ENCODE peak calls at places on chromosomes 2 and 18, in ten cellular contexts. One of them, this sample, is unnamed.
A peak's percentile ranks its signal among the peaks of the same experiment; 100 is the strongest.

GRCh38 chr18:77702686-77703085 is 453.0 kb downstream of the GALR1 start:
- DNase-seq in WERI-Rb-1: peak; percentile 76
- DNase-seq in AG20443: no peak
- DNase-seq in CD8-positive, alpha-beta T cell: no peak
- DNase-seq in NCI-H1694: peak; percentile 11
- DNase-seq in effector memory CD8-positive, alpha-beta T cell: no peak
- DNase-seq in C1 segment of cervical spinal cord: no peak
- DNase-seq in testis: no peak
- DNase-seq in amygdala: no peak
- DNase-seq in stimulated activated CD4-positive, alpha-beta T cell treated with anti-CD3 and anti-CD28 coated beads, Interleukin-1b, Interleukin-23, amount 100 ng/mL, for 24 hours: no peak
- DNase-seq in this sample: peak; percentile 19

GRCh38 chr2:205965707-205966106 is 120.3 kb downstream of the INO80D start:
- DNase-seq in WERI-Rb-1: no peak
- DNase-seq in AG20443: no peak
- DNase-seq in CD8-positive, alpha-beta T cell: no peak
- DNase-seq in NCI-H1694: no peak
- DNase-seq in effector memory CD8-positive, alpha-beta T cell: no peak
- DNase-seq in C1 segment of cervical spinal cord: no peak
- DNase-seq in testis: no peak
- DNase-seq in amygdala: no peak
- DNase-seq in stimulated activated CD4-positive, alpha-beta T cell treated with anti-CD3 and anti-CD28 coated beads, Interleukin-1b, Interleukin-23, amount 100 ng/mL, for 24 hours: no peak
- DNase-seq in this sample: peak; percentile 89

GRCh38 chr2:105464325-105464724 is 65.5 kb upstream of the FHL2 start:
- DNase-seq in WERI-Rb-1: no peak
- DNase-seq in AG20443: no peak
- DNase-seq in CD8-positive, alpha-beta T cell: no peak
- DNase-seq in NCI-H1694: no peak
- DNase-seq in effector memory CD8-positive, alpha-beta T cell: no peak
- DNase-seq in C1 segment of cervical spinal cord: no peak
- DNase-seq in testis: no peak
- DNase-seq in amygdala: no peak
- DNase-seq in stimulated activated CD4-positive, alpha-beta T cell treated with anti-CD3 and anti-CD28 coated beads, Interleukin-1b, Interleukin-23, amount 100 ng/mL, for 24 hours: no peak
- DNase-seq in this sample: no peak

GRCh38 chr2:16408331-16409005 is 257.2 kb downstream of the CYRIA start:
- DNase-seq in WERI-Rb-1: no peak
- DNase-seq in AG20443: no peak
- DNase-seq in CD8-positive, alpha-beta T cell: no peak
- DNase-seq in NCI-H1694: no peak
- DNase-seq in effector memory CD8-positive, alpha-beta T cell: no peak
- DNase-seq in C1 segment of cervical spinal cord: no peak
- DNase-seq in testis: no peak
- DNase-seq in amygdala: no peak
- DNase-seq in stimulated activated CD4-positive, alpha-beta T cell treated with anti-CD3 and anti-CD28 coated beads, Interleukin-1b, Interleukin-23, amount 100 ng/mL, for 24 hours: no peak
- DNase-seq in this sample: no peak

GRCh38 chr2:197248623-197249022 is 62.0 kb downstream of the ANKRD44 start:
- DNase-seq in WERI-Rb-1: no peak
- DNase-seq in AG20443: peak; percentile 25
- DNase-seq in CD8-positive, alpha-beta T cell: peak; percentile 55
- DNase-seq in NCI-H1694: no peak
- DNase-seq in effector memory CD8-positive, alpha-beta T cell: peak; percentile 33
- DNase-seq in C1 segment of cervical spinal cord: no peak
- DNase-seq in testis: peak; percentile 18
- DNase-seq in amygdala: no peak
- DNase-seq in stimulated activated CD4-positive, alpha-beta T cell treated with anti-CD3 and anti-CD28 coated beads, Interleukin-1b, Interleukin-23, amount 100 ng/mL, for 24 hours: no peak
- DNase-seq in this sample: no peak

GRCh38 chr18:44513233-44513632 is 167.5 kb upstream of the SETBP1 start:
- DNase-seq in WERI-Rb-1: no peak
- DNase-seq in AG20443: no peak
- DNase-seq in CD8-positive, alpha-beta T cell: no peak
- DNase-seq in NCI-H1694: no peak
- DNase-seq in effector memory CD8-positive, alpha-beta T cell: no peak
- DNase-seq in C1 segment of cervical spinal cord: no peak
- DNase-seq in testis: no peak
- DNase-seq in amygdala: no peak
- DNase-seq in stimulated activated CD4-positive, alpha-beta T cell treated with anti-CD3 and anti-CD28 coated beads, Interleukin-1b, Interleukin-23, amount 100 ng/mL, for 24 hours: no peak
- DNase-seq in this sample: no peak

GRCh38 chr2:126827371-126827770 is 71.3 kb upstream of the TEX51 start:
- DNase-seq in WERI-Rb-1: no peak
- DNase-seq in AG20443: no peak
- DNase-seq in CD8-positive, alpha-beta T cell: no peak
- DNase-seq in NCI-H1694: no peak
- DNase-seq in effector memory CD8-positive, alpha-beta T cell: no peak
- DNase-seq in C1 segment of cervical spinal cord: no peak
- DNase-seq in testis: no peak
- DNase-seq in amygdala: no peak
- DNase-seq in stimulated activated CD4-positive, alpha-beta T cell treated with anti-CD3 and anti-CD28 coated beads, Interleukin-1b, Interleukin-23, amount 100 ng/mL, for 24 hours: no peak
- DNase-seq in this sample: no peak

GRCh38 chr2:101546376-101547058 is 71.6 kb upstream of the RFX8 start:
- DNase-seq in WERI-Rb-1: no peak
- DNase-seq in AG20443: peak; percentile 40
- DNase-seq in CD8-positive, alpha-beta T cell: no peak
- DNase-seq in NCI-H1694: no peak
- DNase-seq in effector memory CD8-positive, alpha-beta T cell: no peak
- DNase-seq in C1 segment of cervical spinal cord: no peak
- DNase-seq in testis: no peak
- DNase-seq in amygdala: no peak
- DNase-seq in stimulated activated CD4-positive, alpha-beta T cell treated with anti-CD3 and anti-CD28 coated beads, Interleukin-1b, Interleukin-23, amount 100 ng/mL, for 24 hours: no peak
- DNase-seq in this sample: no peak

GRCh38 chr2:241267249-241268067 is 48.0 kb downstream of the HDLBP start:
- DNase-seq in WERI-Rb-1: no peak
- DNase-seq in AG20443: no peak
- DNase-seq in CD8-positive, alpha-beta T cell: no peak
- DNase-seq in NCI-H1694: no peak
- DNase-seq in effector memory CD8-positive, alpha-beta T cell: no peak
- DNase-seq in C1 segment of cervical spinal cord: no peak
- DNase-seq in testis: no peak
- DNase-seq in amygdala: no peak
- DNase-seq in stimulated activated CD4-positive, alpha-beta T cell treated with anti-CD3 and anti-CD28 coated beads, Interleukin-1b, Interleukin-23, amount 100 ng/mL, for 24 hours: no peak
- DNase-seq in this sample: no peak

GRCh38 chr18:61333746-61334490 is 688 bp downstream of the CDH20 start:
- DNase-seq in WERI-Rb-1: peak; percentile 69
- DNase-seq in AG20443: peak; percentile 41
- DNase-seq in CD8-positive, alpha-beta T cell: no peak
- DNase-seq in NCI-H1694: no peak
- DNase-seq in effector memory CD8-positive, alpha-beta T cell: no peak
- DNase-seq in C1 segment of cervical spinal cord: peak; percentile 80
- DNase-seq in testis: no peak
- DNase-seq in amygdala: peak; percentile 32
- DNase-seq in stimulated activated CD4-positive, alpha-beta T cell treated with anti-CD3 and anti-CD28 coated beads, Interleukin-1b, Interleukin-23, amount 100 ng/mL, for 24 hours: no peak
- DNase-seq in this sample: no peak

GRCh38 chr18:35376393-35376741 is 770 bp downstream of the ZNF396 start:
- DNase-seq in WERI-Rb-1: peak; percentile 35
- DNase-seq in AG20443: no peak
- DNase-seq in CD8-positive, alpha-beta T cell: no peak
- DNase-seq in NCI-H1694: no peak
- DNase-seq in effector memory CD8-positive, alpha-beta T cell: peak; percentile 11
- DNase-seq in C1 segment of cervical spinal cord: no peak
- DNase-seq in testis: peak; percentile 20
- DNase-seq in amygdala: no peak
- DNase-seq in stimulated activated CD4-positive, alpha-beta T cell treated with anti-CD3 and anti-CD28 coated beads, Interleukin-1b, Interleukin-23, amount 100 ng/mL, for 24 hours: no peak
- DNase-seq in this sample: no peak

GRCh38 chr2:218465987-218466633 is 47.2 kb downstream of the VIL1 start:
- DNase-seq in WERI-Rb-1: no peak
- DNase-seq in AG20443: peak; percentile 29
- DNase-seq in CD8-positive, alpha-beta T cell: no peak
- DNase-seq in NCI-H1694: peak; percentile 21
- DNase-seq in effector memory CD8-positive, alpha-beta T cell: no peak
- DNase-seq in C1 segment of cervical spinal cord: no peak
- DNase-seq in testis: no peak
- DNase-seq in amygdala: no peak
- DNase-seq in stimulated activated CD4-positive, alpha-beta T cell treated with anti-CD3 and anti-CD28 coated beads, Interleukin-1b, Interleukin-23, amount 100 ng/mL, for 24 hours: no peak
- DNase-seq in this sample: no peak

GRCh38 chr2:55771612-55772011 is 78.0 kb upstream of the PNPT1 start:
- DNase-seq in WERI-Rb-1: no peak
- DNase-seq in AG20443: peak; percentile 41
- DNase-seq in CD8-positive, alpha-beta T cell: no peak
- DNase-seq in NCI-H1694: peak; percentile 52
- DNase-seq in effector memory CD8-positive, alpha-beta T cell: no peak
- DNase-seq in C1 segment of cervical spinal cord: no peak
- DNase-seq in testis: no peak
- DNase-seq in amygdala: no peak
- DNase-seq in stimulated activated CD4-positive, alpha-beta T cell treated with anti-CD3 and anti-CD28 coated beads, Interleukin-1b, Interleukin-23, amount 100 ng/mL, for 24 hours: no peak
- DNase-seq in this sample: no peak

This sample was measured in NCI-H2171.